ENCODE peak calls at places on chromosome 1, in four cellular contexts. U, N, P and K are unnamed samples.

GRCh38 chr1:87684194-87684593 is 355.5 kb downstream of the LMO4 start:
- DNase-seq in U (peak; percentile 15), N (peak; percentile 43), P (peak; percentile 5), K (peak; percentile 68)

GRCh38 chr1:65256860-65257719 is 52.3 kb upstream of the DNAJC6 start:
- DNase-seq in U (no peak), N (no peak), P (no peak), K (no peak)

GRCh38 chr1:10778640-10779039 is 17.8 kb downstream of the CASZ1 start:
- DNase-seq in U (no peak), N (no peak), P (no peak), K (no peak)

GRCh38 chr1:65630855-65631254 is 161.8 kb upstream of the PDE4B start:
- DNase-seq in U (peak; percentile 66), N (peak; percentile 23), P (no peak), K (peak; percentile 12)

GRCh38 chr1:71269823-71270222 is 189.0 kb upstream of the ZRANB2 start:
- DNase-seq in U (peak; percentile 4), N (no peak), P (no peak), K (no peak)

GRCh38 chr1:224684920-224685547 is 68.9 kb downstream of the CNIH3 start:
- DNase-seq in U (no peak), N (no peak), P (no peak), K (no peak)

GRCh38 chr1:231748744-231749143 is 122.2 kb downstream of the DISC1 start:
- DNase-seq in U (no peak), N (peak; percentile 7), P (no peak), K (peak; percentile 29)

GRCh38 chr1:103056423-103056822 is 51.9 kb downstream of the COL11A1 start:
- DNase-seq in U (peak; percentile 54), N (no peak), P (peak; percentile 4), K (peak; percentile 64)

GRCh38 chr1:67044631-67045270 is 9.2 kb downstream of the SLC35D1 start:
- DNase-seq in U (no peak), N (peak; percentile 54), P (no peak), K (no peak)

GRCh38 chr1:221284028-221284427 is 404.8 kb downstream of the HLX start:
- DNase-seq in U (peak; percentile 76), N (peak; percentile 68), P (peak; percentile 96), K (peak; percentile 53)

GRCh38 chr1:185694081-185694480 is 40.1 kb upstream of the HMCN1 start:
- DNase-seq in U (peak; percentile 6), N (peak; percentile 25), P (no peak), K (peak; percentile 5)

GRCh38 chr1:202362212-202362611 is 13.7 kb downstream of the PPP1R12B start:
- DNase-seq in U (no peak), N (no peak), P (no peak), K (no peak)

GRCh38 chr1:53332833-53333232 is 5.0 kb upstream of the LRP8 start:
- DNase-seq in U (no peak), N (no peak), P (no peak), K (no peak)

GRCh38 chr1:69737527-69738176 is 169.9 kb downstream of the LRRC7 start:
- DNase-seq in U (peak; percentile 79), N (peak; percentile 67), P (peak; percentile 79), K (peak; percentile 75)

GRCh38 chr1:225493591-225494246 is 65.9 kb upstream of the LBR start:
- DNase-seq in U (no peak), N (no peak), P (no peak), K (no peak)

GRCh38 chr1:15308621-15309027 is 61.6 kb downstream of the FHAD1 start:
- DNase-seq in U (no peak), N (no peak), P (no peak), K (no peak)

GRCh38 chr1:55048453-55049270 is 9.3 kb downstream of the PCSK9 start:
- DNase-seq in U (no peak), N (no peak), P (no peak), K (no peak)

GRCh38 chr1:225418598-225418997 is 9.2 kb downstream of the LBR start:
- DNase-seq in U (no peak), N (no peak), P (no peak), K (no peak)

GRCh38 chr1:89460348-89460747 is 64.3 kb upstream of the LRRC8B start:
- DNase-seq in U (no peak), N (no peak), P (no peak), K (no peak)

GRCh38 chr1:65020774-65021173 is 54.4 kb upstream of the JAK1 start:
- DNase-seq in U (peak; percentile 35), N (peak; percentile 32), P (no peak), K (peak; percentile 17)

GRCh38 chr1:197618065-197618464 is 157.2 kb downstream of the DENND1B start:
- DNase-seq in U (no peak), N (peak; percentile 28), P (no peak), K (peak; percentile 4)

GRCh38 chr1:150995896-150996295 is 10.8 kb downstream of the MINDY1 start:
- DNase-seq in U (peak; percentile 70), N (peak; percentile 55), P (no peak), K (peak; percentile 77)

GRCh38 chr1:87335175-87335992 is 6.7 kb downstream of the LMO4 start:
- DNase-seq in U (peak; percentile 67), N (peak; percentile 72), P (no peak), K (peak; percentile 42)

GRCh38 chr1:55893155-55893554 is 678.0 kb upstream of the USP24 start:
- DNase-seq in U (peak; percentile 61), N (peak; percentile 61), P (no peak), K (peak; percentile 73)

GRCh38 chr1:84973493-84974334 is 23.2 kb downstream of the MCOLN2 start:
- DNase-seq in U (peak; percentile 82), N (peak; percentile 20), P (no peak), K (peak; percentile 66)

GRCh38 chr1:247857069-247857985 is at the start of gene TRIM58:
- DNase-seq in U (no peak), N (no peak), P (no peak), K (peak; percentile 9)

GRCh38 chr1:160365325-160365724 is 1.5 kb upstream of the NHLH1 start:
- DNase-seq in U (no peak), N (no peak), P (no peak), K (no peak)

GRCh38 chr1:218079379-218079778 is 205.7 kb upstream of the RRP15 start:
- DNase-seq in U (no peak), N (no peak), P (no peak), K (no peak)

GRCh38 chr1:185733818-185734709 is at the start of gene HMCN1:
- DNase-seq in U (peak; percentile 82), N (peak; percentile 86), P (peak; percentile 29), K (peak; percentile 24)

GRCh38 chr1:60573726-60574409 is 500.3 kb upstream of the C1orf87 start:
- DNase-seq in U (peak; percentile 83), N (peak; percentile 49), P (no peak), K (peak; percentile 45)

GRCh38 chr1:24544239-24544638 is 11.6 kb upstream of the NCMAP start:
- DNase-seq in U (no peak), N (peak; percentile 25), P (no peak), K (no peak)

GRCh38 chr1:40059292-40059959 is 18.9 kb downstream of the CAP1 start:
- DNase-seq in U (peak; percentile 52), N (peak; percentile 71), P (no peak), K (peak; percentile 66)